ENCODE peak calls at places on chromosomes 7 and 10, in nine cellular contexts. One of them, this sample, is unnamed.

GRCh38 chr7:44305564-44306507 is 19.6 kb downstream of the CAMK2B start:
- DNase-seq in choroid plexus epithelial cell: no peak
- DNase-seq in Peyer's patch: peak; percentile 3
- DNase-seq in brain microvascular endothelial cell: no peak
- DNase-seq in lower lobe of right lung: no peak
- DNase-seq in colonic mucosa: peak; percentile 11
- DNase-seq in prostate gland: no peak
- DNase-seq in transverse colon: no peak
- DNase-seq in fibroblast of pulmonary artery: no peak
- DNase-seq in this sample: no peak

GRCh38 chr10:77889277-77889903 is 37.2 kb downstream of the DLG5 start:
- DNase-seq in choroid plexus epithelial cell: no peak
- DNase-seq in Peyer's patch: no peak
- DNase-seq in brain microvascular endothelial cell: no peak
- DNase-seq in lower lobe of right lung: peak; percentile 84
- DNase-seq in colonic mucosa: peak; percentile 80
- DNase-seq in prostate gland: peak; percentile 94
- DNase-seq in transverse colon: peak; percentile 74
- DNase-seq in fibroblast of pulmonary artery: no peak
- DNase-seq in this sample: peak; percentile 99

GRCh38 chr7:116236020-116236630 is 25.8 kb downstream of the TES start:
- DNase-seq in choroid plexus epithelial cell: peak; percentile 79
- DNase-seq in Peyer's patch: peak; percentile 62
- DNase-seq in brain microvascular endothelial cell: peak; percentile 47
- DNase-seq in lower lobe of right lung: no peak
- DNase-seq in colonic mucosa: peak; percentile 46
- DNase-seq in prostate gland: peak; percentile 52
- DNase-seq in transverse colon: peak; percentile 48
- DNase-seq in fibroblast of pulmonary artery: peak; percentile 80
- DNase-seq in this sample: no peak

GRCh38 chr7:130286881-130287280 is 6.1 kb upstream of the CPA4 start:
- DNase-seq in choroid plexus epithelial cell: peak; percentile 49
- DNase-seq in Peyer's patch: no peak
- DNase-seq in brain microvascular endothelial cell: no peak
- DNase-seq in lower lobe of right lung: no peak
- DNase-seq in colonic mucosa: no peak
- DNase-seq in prostate gland: no peak
- DNase-seq in transverse colon: no peak
- DNase-seq in fibroblast of pulmonary artery: no peak
- DNase-seq in this sample: no peak

GRCh38 chr10:25828475-25828874 is 105.6 kb upstream of the MYO3A start:
- DNase-seq in choroid plexus epithelial cell: no peak
- DNase-seq in Peyer's patch: no peak
- DNase-seq in brain microvascular endothelial cell: no peak
- DNase-seq in lower lobe of right lung: no peak
- DNase-seq in colonic mucosa: no peak
- DNase-seq in prostate gland: no peak
- DNase-seq in transverse colon: no peak
- DNase-seq in fibroblast of pulmonary artery: no peak
- DNase-seq in this sample: no peak

GRCh38 chr7:95549818-95550529 is 46.3 kb downstream of the PDK4 start:
- DNase-seq in choroid plexus epithelial cell: peak; percentile 99
- DNase-seq in Peyer's patch: peak; percentile 47
- DNase-seq in brain microvascular endothelial cell: peak; percentile 95
- DNase-seq in lower lobe of right lung: peak; percentile 89
- DNase-seq in colonic mucosa: peak; percentile 81
- DNase-seq in prostate gland: peak; percentile 98
- DNase-seq in transverse colon: peak; percentile 92
- DNase-seq in fibroblast of pulmonary artery: peak; percentile 97
- DNase-seq in this sample: peak; percentile 100

GRCh38 chr10:58796242-58796641 is 283.6 kb downstream of the BICC1 start:
- DNase-seq in choroid plexus epithelial cell: no peak
- DNase-seq in Peyer's patch: no peak
- DNase-seq in brain microvascular endothelial cell: no peak
- DNase-seq in lower lobe of right lung: no peak
- DNase-seq in colonic mucosa: no peak
- DNase-seq in prostate gland: no peak
- DNase-seq in transverse colon: no peak
- DNase-seq in fibroblast of pulmonary artery: no peak
- DNase-seq in this sample: no peak

GRCh38 chr7:20275637-20276036 is 55.1 kb upstream of the ITGB8 start:
- DNase-seq in choroid plexus epithelial cell: no peak
- DNase-seq in Peyer's patch: no peak
- DNase-seq in brain microvascular endothelial cell: no peak
- DNase-seq in lower lobe of right lung: no peak
- DNase-seq in colonic mucosa: no peak
- DNase-seq in prostate gland: no peak
- DNase-seq in transverse colon: no peak
- DNase-seq in fibroblast of pulmonary artery: no peak
- DNase-seq in this sample: no peak

GRCh38 chr7:44095781-44096180 is 8.4 kb upstream of the AEBP1 start:
- DNase-seq in choroid plexus epithelial cell: no peak
- DNase-seq in Peyer's patch: no peak
- DNase-seq in brain microvascular endothelial cell: no peak
- DNase-seq in lower lobe of right lung: no peak
- DNase-seq in colonic mucosa: no peak
- DNase-seq in prostate gland: no peak
- DNase-seq in transverse colon: no peak
- DNase-seq in fibroblast of pulmonary artery: no peak
- DNase-seq in this sample: no peak

GRCh38 chr10:31507427-31507826 is 188.4 kb downstream of the ZEB1 start:
- DNase-seq in choroid plexus epithelial cell: no peak
- DNase-seq in Peyer's patch: no peak
- DNase-seq in brain microvascular endothelial cell: no peak
- DNase-seq in lower lobe of right lung: no peak
- DNase-seq in colonic mucosa: no peak
- DNase-seq in prostate gland: no peak
- DNase-seq in transverse colon: no peak
- DNase-seq in fibroblast of pulmonary artery: no peak
- DNase-seq in this sample: no peak

GRCh38 chr7:134513169-134513752 is 14.1 kb upstream of the AKR1B10 start:
- DNase-seq in choroid plexus epithelial cell: peak; percentile 71
- DNase-seq in Peyer's patch: no peak
- DNase-seq in brain microvascular endothelial cell: peak; percentile 30
- DNase-seq in lower lobe of right lung: no peak
- DNase-seq in colonic mucosa: peak; percentile 45
- DNase-seq in prostate gland: peak; percentile 17
- DNase-seq in transverse colon: peak; percentile 18
- DNase-seq in fibroblast of pulmonary artery: peak; percentile 75
- DNase-seq in this sample: peak; percentile 23

GRCh38 chr7:72751978-72752377 is 76.0 kb downstream of the TYW1B start:
- DNase-seq in choroid plexus epithelial cell: peak; percentile 8
- DNase-seq in Peyer's patch: no peak
- DNase-seq in brain microvascular endothelial cell: no peak
- DNase-seq in lower lobe of right lung: no peak
- DNase-seq in colonic mucosa: no peak
- DNase-seq in prostate gland: no peak
- DNase-seq in transverse colon: no peak
- DNase-seq in fibroblast of pulmonary artery: no peak
- DNase-seq in this sample: no peak

GRCh38 chr10:114544045-114544659 is 113.9 kb downstream of the ABLIM1 start:
- DNase-seq in choroid plexus epithelial cell: no peak
- DNase-seq in Peyer's patch: peak; percentile 88
- DNase-seq in brain microvascular endothelial cell: no peak
- DNase-seq in lower lobe of right lung: no peak
- DNase-seq in colonic mucosa: peak; percentile 62
- DNase-seq in prostate gland: no peak
- DNase-seq in transverse colon: peak; percentile 71
- DNase-seq in fibroblast of pulmonary artery: no peak
- DNase-seq in this sample: no peak

DNA sequence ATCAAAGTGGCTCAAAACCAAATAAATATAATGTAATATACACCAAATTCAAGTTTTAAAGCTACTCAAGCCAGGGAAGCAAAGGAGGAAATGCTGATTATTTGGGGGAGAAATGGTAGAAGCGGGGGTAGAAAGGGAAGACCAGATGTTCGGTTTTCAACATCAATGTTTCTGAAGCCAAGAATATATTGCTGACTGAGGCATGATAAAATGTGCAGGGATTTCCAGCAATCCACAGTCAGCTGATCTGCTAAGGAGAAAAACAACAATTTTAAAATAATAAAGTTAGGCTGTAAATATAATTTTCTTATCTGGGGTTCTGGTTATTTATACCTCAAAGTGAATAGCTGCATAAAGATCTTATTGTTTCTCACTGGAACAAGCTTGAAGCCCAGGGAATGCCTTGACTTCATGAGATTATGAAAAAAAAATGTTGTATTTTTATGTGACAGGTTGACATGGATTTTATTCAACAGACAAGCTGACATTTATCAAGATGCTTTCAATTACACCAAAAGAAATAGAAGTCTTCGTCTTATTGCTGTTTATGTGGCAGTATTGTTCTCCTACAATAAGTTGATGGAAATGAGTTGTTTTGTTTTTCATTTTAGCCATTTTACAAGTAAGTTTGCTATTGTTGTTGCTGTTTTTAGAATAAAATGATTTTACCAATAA is 28.6 kb upstream of the BMPER start:
- DNase-seq in choroid plexus epithelial cell: peak; percentile 36
- DNase-seq in Peyer's patch: no peak
- DNase-seq in brain microvascular endothelial cell: no peak
- DNase-seq in lower lobe of right lung: no peak
- DNase-seq in colonic mucosa: no peak
- DNase-seq in prostate gland: no peak
- DNase-seq in transverse colon: no peak
- DNase-seq in fibroblast of pulmonary artery: peak; percentile 66
- DNase-seq in this sample: no peak
- H3K4me3 ChIP-seq in choroid plexus epithelial cell: no peak overlapping the region
- H3K4me3 ChIP-seq in Peyer's patch: no peak overlapping the region
- H3K4me3 ChIP-seq in brain microvascular endothelial cell: no peak overlapping the region
- H3K4me3 ChIP-seq in lower lobe of right lung: no peak overlapping the region
- H3K4me3 ChIP-seq in colonic mucosa: no peak overlapping the region
- H3K4me3 ChIP-seq in prostate gland: no peak overlapping the region
- H3K4me3 ChIP-seq in transverse colon: no peak overlapping the region
- H3K4me3 ChIP-seq in fibroblast of pulmonary artery: no peak overlapping the region
- H3K4me3 ChIP-seq in this sample: no peak overlapping the region

DNA sequence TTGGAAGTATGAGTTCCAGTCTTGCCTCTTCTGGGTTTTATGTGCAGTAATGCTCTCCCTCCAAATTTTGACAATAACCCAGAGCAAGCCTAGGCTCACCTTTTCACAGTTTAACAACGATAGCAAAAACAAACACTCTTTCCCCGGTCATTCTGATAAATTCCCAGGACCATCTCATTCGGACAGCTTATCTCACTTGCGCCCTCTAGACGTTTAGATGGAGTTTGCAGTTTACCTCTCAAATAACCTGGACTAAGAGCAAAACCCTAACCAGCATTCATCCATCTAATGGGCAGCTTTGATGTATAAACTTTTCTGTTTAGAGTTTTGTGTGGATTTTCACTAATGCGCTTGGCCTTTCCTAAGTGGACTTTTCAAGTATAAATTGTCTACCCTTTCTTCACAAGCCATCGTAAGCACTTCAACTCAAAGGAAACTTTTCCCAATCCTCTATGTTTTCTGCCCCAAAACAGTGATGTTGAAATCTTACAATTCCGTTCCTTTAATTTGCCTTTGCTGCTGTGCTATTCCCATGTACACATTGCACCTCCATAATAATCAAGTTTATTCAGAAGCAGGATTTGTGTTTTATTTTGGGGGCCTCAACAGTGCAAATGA is 114.9 kb downstream of the HDAC9 start:
- DNase-seq in choroid plexus epithelial cell: peak; percentile 57
- DNase-seq in Peyer's patch: peak; percentile 22
- DNase-seq in brain microvascular endothelial cell: peak; percentile 18
- DNase-seq in lower lobe of right lung: no peak
- DNase-seq in colonic mucosa: peak; percentile 26
- DNase-seq in prostate gland: no peak
- DNase-seq in transverse colon: no peak
- DNase-seq in fibroblast of pulmonary artery: peak; percentile 32
- DNase-seq in this sample: no peak
- TF ChIP-seq CTCF in choroid plexus epithelial cell: peak; percentile 68
- TF ChIP-seq CTCF in Peyer's patch: peak; percentile 36
- TF ChIP-seq CTCF in brain microvascular endothelial cell: peak; percentile 76
- TF ChIP-seq CTCF in lower lobe of right lung: peak; percentile 46
- TF ChIP-seq CTCF in colonic mucosa: peak; percentile 45
- TF ChIP-seq CTCF in prostate gland: no peak
- TF ChIP-seq CTCF in transverse colon: peak; percentile 48
- TF ChIP-seq CTCF in fibroblast of pulmonary artery: peak; percentile 61
- TF ChIP-seq CTCF in this sample: peak; percentile 62

GRCh38 chr7:28083159-28083997 is 97.2 kb downstream of the JAZF1 start:
- DNase-seq in choroid plexus epithelial cell: peak; percentile 91
- DNase-seq in Peyer's patch: no peak
- DNase-seq in brain microvascular endothelial cell: peak; percentile 40
- DNase-seq in lower lobe of right lung: no peak
- DNase-seq in colonic mucosa: no peak
- DNase-seq in prostate gland: peak; percentile 55
- DNase-seq in transverse colon: no peak
- DNase-seq in fibroblast of pulmonary artery: peak; percentile 92
- DNase-seq in this sample: no peak
- H3K4me3 ChIP-seq in choroid plexus epithelial cell: no peak overlapping the region
- H3K4me3 ChIP-seq in Peyer's patch: no peak overlapping the region
- H3K4me3 ChIP-seq in brain microvascular endothelial cell: no peak overlapping the region
- H3K4me3 ChIP-seq in lower lobe of right lung: no peak overlapping the region
- H3K4me3 ChIP-seq in colonic mucosa: no peak overlapping the region
- H3K4me3 ChIP-seq in prostate gland: no peak overlapping the region
- H3K4me3 ChIP-seq in transverse colon: no peak overlapping the region
- H3K4me3 ChIP-seq in fibroblast of pulmonary artery: no peak overlapping the region
- H3K4me3 ChIP-seq in this sample: no peak overlapping the region

GRCh38 chr10:3511483-3511882 is 273.5 kb downstream of the KLF6 start:
- DNase-seq in choroid plexus epithelial cell: no peak
- DNase-seq in Peyer's patch: no peak
- DNase-seq in brain microvascular endothelial cell: no peak
- DNase-seq in lower lobe of right lung: no peak
- DNase-seq in colonic mucosa: no peak
- DNase-seq in prostate gland: no peak
- DNase-seq in transverse colon: no peak
- DNase-seq in fibroblast of pulmonary artery: no peak
- DNase-seq in this sample: no peak

GRCh38 chr10:3509355-3509754 is 275.7 kb downstream of the KLF6 start:
- DNase-seq in choroid plexus epithelial cell: no peak
- DNase-seq in Peyer's patch: no peak
- DNase-seq in brain microvascular endothelial cell: no peak
- DNase-seq in lower lobe of right lung: no peak
- DNase-seq in colonic mucosa: no peak
- DNase-seq in prostate gland: no peak
- DNase-seq in transverse colon: no peak
- DNase-seq in fibroblast of pulmonary artery: no peak
- DNase-seq in this sample: no peak

GRCh38 chr10:3514691-3515090 is 270.3 kb downstream of the KLF6 start:
- DNase-seq in choroid plexus epithelial cell: no peak
- DNase-seq in Peyer's patch: no peak
- DNase-seq in brain microvascular endothelial cell: no peak
- DNase-seq in lower lobe of right lung: no peak
- DNase-seq in colonic mucosa: no peak
- DNase-seq in prostate gland: no peak
- DNase-seq in transverse colon: no peak
- DNase-seq in fibroblast of pulmonary artery: no peak
- DNase-seq in this sample: no peak

GRCh38 chr10:3510741-3511140 is 274.3 kb downstream of the KLF6 start:
- DNase-seq in choroid plexus epithelial cell: no peak
- DNase-seq in Peyer's patch: no peak
- DNase-seq in brain microvascular endothelial cell: no peak
- DNase-seq in lower lobe of right lung: no peak
- DNase-seq in colonic mucosa: no peak
- DNase-seq in prostate gland: no peak
- DNase-seq in transverse colon: no peak
- DNase-seq in fibroblast of pulmonary artery: no peak
- DNase-seq in this sample: no peak

DNA sequence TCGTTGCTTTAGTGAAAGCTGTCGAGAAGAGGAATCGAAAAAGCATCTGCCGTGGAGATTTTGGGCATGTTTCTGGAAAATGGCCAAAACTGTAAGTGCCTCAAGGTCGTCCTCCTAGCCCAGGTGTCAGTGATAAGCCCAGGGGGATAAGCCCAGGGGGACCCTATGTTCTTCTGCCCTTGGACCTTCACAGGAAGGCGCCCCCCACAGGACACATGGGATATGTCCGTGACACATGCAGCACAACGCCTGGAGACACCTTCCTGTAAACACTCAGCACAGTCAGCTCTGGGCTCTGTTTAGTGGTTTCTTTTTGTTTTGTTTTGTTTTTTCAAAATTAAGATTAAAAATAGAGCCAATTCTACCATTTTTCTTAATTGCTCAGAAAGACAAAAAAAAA is 272.7 kb downstream of the KLF6 start:
- DNase-seq in choroid plexus epithelial cell: no peak
- DNase-seq in Peyer's patch: no peak
- DNase-seq in brain microvascular endothelial cell: no peak
- DNase-seq in lower lobe of right lung: no peak
- DNase-seq in colonic mucosa: no peak
- DNase-seq in prostate gland: no peak
- DNase-seq in transverse colon: no peak
- DNase-seq in fibroblast of pulmonary artery: no peak
- DNase-seq in this sample: no peak
- TF ChIP-seq CTCF in choroid plexus epithelial cell: peak; percentile 18
- TF ChIP-seq CTCF in Peyer's patch: no peak
- TF ChIP-seq CTCF in brain microvascular endothelial cell: peak; percentile 32
- TF ChIP-seq CTCF in lower lobe of right lung: no peak
- TF ChIP-seq CTCF in colonic mucosa: no peak
- TF ChIP-seq CTCF in prostate gland: no peak
- TF ChIP-seq CTCF in transverse colon: no peak
- TF ChIP-seq CTCF in fibroblast of pulmonary artery: no peak
- TF ChIP-seq CTCF in this sample: no peak

This sample was measured in LNCaP clone FGC.